ENCODE peak calls at places on chromosome 12, in eight cellular contexts. F is K562, S is choroid plexus epithelial cell, J is HepG2, U is ovary, R is lung, N is Caco-2, V is mammary epithelial cell. I is an unnamed sample.

GRCh38 chr12:6435941-6436715 is 8.6 kb upstream of the CD27 start:
- DNase-seq in U (peak), N (no peak), R (no peak), V (no peak), J (no peak), S (no peak), F (no peak), I (no peak)

GRCh38 chr12:81759215-81759991 is at the start of gene PPFIA2:
- DNase-seq in U (peak), S (peak), F (no peak), R (no peak), V (no peak), J (no peak), N (no peak), I (no peak)

GRCh38 chr12:124428136-124428791 is 133.4 kb downstream of the RFLNA start:
- DNase-seq in R (no peak), S (peak), N (no peak), J (no peak), F (no peak), U (peak), V (no peak), I (no peak)

GRCh38 chr12:2064078-2064507 is 11.3 kb downstream of the CACNA1C start:
- DNase-seq in R (no peak), U (no peak), F (peak), V (peak), S (peak), N (no peak), J (no peak), I (peak)

GRCh38 chr12:92539966-92540791 is 162.6 kb upstream of the PLEKHG7 start:
- DNase-seq in N (no peak), R (no peak), J (no peak), S (no peak), U (no peak), F (no peak), V (no peak), I (no peak)

GRCh38 chr12:125134576-125134975 is 69.3 kb downstream of the AACS start:
- DNase-seq in F (no peak), U (no peak), R (no peak), N (no peak), S (no peak), J (no peak), V (no peak), I (no peak)

GRCh38 chr12:93089805-93090569 is 160.9 kb upstream of the EEA1 start:
- DNase-seq in R (no peak), V (peak), J (no peak), S (peak), F (peak), U (no peak), N (peak), I (peak)

GRCh38 chr12:130286041-130286440 is 51.6 kb upstream of the PIWIL1 start:
- DNase-seq in F (peak), N (no peak), R (no peak), J (peak), V (no peak), S (no peak), U (no peak), I (no peak)

GRCh38 chr12:101782544-101782855 is 43.2 kb upstream of the SYCP3 start:
- DNase-seq in J (no peak), V (no peak), U (no peak), R (no peak), S (peak), F (no peak), N (no peak), I (no peak)

GRCh38 chr12:39112064-39112463 is 206.7 kb upstream of the CPNE8 start:
- DNase-seq in R (no peak), U (no peak), J (no peak), N (no peak), S (no peak), V (no peak), F (no peak), I (no peak)

GRCh38 chr12:96249196-96250118 is 55.3 kb downstream of the ELK3 start:
- DNase-seq in S (peak), R (no peak), V (no peak), U (no peak), J (no peak), N (no peak), F (no peak), I (no peak)

GRCh38 chr12:6903712-6904111 is 910 bp upstream of the LRRC23 start:
- DNase-seq in F (no peak), N (no peak), V (no peak), U (no peak), R (no peak), S (no peak), J (no peak), I (no peak)

GRCh38 chr12:124742111-124742510 is 121.6 kb downstream of the SCARB1 start:
- DNase-seq in F (no peak), J (no peak), S (no peak), N (no peak), R (no peak), V (no peak), U (no peak), I (no peak)

GRCh38 chr12:69026341-69026740 is 93.4 kb upstream of the CPM start:
- DNase-seq in J (no peak), V (no peak), S (no peak), U (no peak), N (no peak), F (no peak), R (no peak), I (no peak)

GRCh38 chr12:123807670-123808069 is 45.6 kb downstream of the DNAH10 start:
- DNase-seq in R (no peak), V (no peak), S (peak), N (no peak), F (no peak), U (no peak), J (no peak), I (no peak)

GRCh38 chr12:95790025-95790911 is at the start of gene NTN4:
- DNase-seq in F (no peak), U (peak), J (no peak), S (peak), V (peak), R (peak), N (peak), I (no peak)

GRCh38 chr12:111685322-111685810 is 390 bp downstream of the BRAP start:
- DNase-seq in S (no peak), R (no peak), N (no peak), J (peak), U (no peak), V (peak), F (peak), I (no peak)

GRCh38 chr12:93892431-93893210 is 215.4 kb downstream of the CRADD start:
- DNase-seq in J (no peak), N (no peak), F (no peak), S (no peak), V (no peak), R (no peak), U (peak), I (no peak)

GRCh38 chr12:13250416-13250815 is 53.9 kb downstream of the EMP1 start:
- DNase-seq in J (no peak), V (peak), N (no peak), F (no peak), S (peak), U (no peak), R (no peak), I (no peak)

GRCh38 chr12:44441155-44441554 is 435.0 kb downstream of the NELL2 start:
- DNase-seq in U (no peak), R (no peak), S (no peak), F (no peak), J (no peak), N (no peak), V (no peak), I (no peak)

GRCh38 chr12:95815635-95816212 is 25.2 kb upstream of the NTN4 start:
- DNase-seq in F (peak), R (no peak), S (peak), U (no peak), N (no peak), V (peak), J (peak), I (no peak)

GRCh38 chr12:57173089-57173488 is 25.7 kb upstream of the LRP1-AS start:
- DNase-seq in S (no peak), U (peak), N (peak), F (peak), R (no peak), V (no peak), J (peak), I (no peak)

GRCh38 chr12:58930770-58931324 is 10.5 kb upstream of the LRIG3 start:
- DNase-seq in J (no peak), S (peak), N (no peak), R (no peak), F (no peak), V (no peak), U (no peak), I (no peak)

GRCh38 chr12:123532808-123533649 is 490 bp downstream of the RILPL1 start:
- DNase-seq in F (peak), S (peak), U (peak), J (peak), N (peak), V (peak), R (peak), I (no peak)

GRCh38 chr12:119036878-119037493 is 55.6 kb downstream of the SRRM4 start:
- DNase-seq in U (no peak), J (peak), F (peak), V (no peak), S (peak), N (peak), R (no peak), I (no peak)

GRCh38 chr12:92602476-92602875 is 100.3 kb upstream of the PLEKHG7 start:
- DNase-seq in S (peak), J (no peak), F (no peak), U (no peak), R (no peak), N (peak), V (peak), I (no peak)

GRCh38 chr12:7647071-7647470 is 18.6 kb downstream of the APOBEC1 start:
- DNase-seq in N (no peak), F (no peak), R (no peak), V (no peak), U (no peak), S (no peak), J (no peak), I (no peak)

GRCh38 chr12:116783503-116784237 is 45.6 kb downstream of the RNFT2 start:
- DNase-seq in S (no peak), V (no peak), N (no peak), R (peak), U (no peak), F (no peak), J (no peak), I (no peak)

GRCh38 chr12:120194534-120195395 is at the start of gene GCN1:
- DNase-seq in R (peak), S (peak), J (peak), F (peak), V (peak), U (peak), N (peak), I (no peak)

GRCh38 chr12:78863482-78864427 is 819 bp upstream of the SYT1 start:
- DNase-seq in F (no peak), V (peak), U (peak), N (peak), J (no peak), R (peak), S (peak), I (peak)

GRCh38 chr12:113961921-113962710 is 4.0 kb downstream of the RBM19 start:
- DNase-seq in U (no peak), S (peak), V (peak), J (peak), F (no peak), R (no peak), N (no peak), I (peak)

GRCh38 chr12:123150804-123151678 is at the start of gene PITPNM2:
- DNase-seq in U (peak), J (no peak), N (peak), R (no peak), S (peak), V (peak), F (peak), I (no peak)

GRCh38 chr12:1913377-1914115 is 4.9 kb downstream of the CACNA2D4 start:
- DNase-seq in J (no peak), V (no peak), N (no peak), F (peak), S (no peak), U (peak), R (peak), I (no peak)

GRCh38 chr12:41486718-41487117 is 298.6 kb downstream of the PDZRN4 start:
- DNase-seq in N (no peak), V (peak), R (no peak), J (no peak), S (peak), U (no peak), F (no peak), I (no peak)

GRCh38 chr12:95710386-95710785 is 80.2 kb downstream of the NTN4 start:
- DNase-seq in S (no peak), V (peak), J (no peak), U (no peak), N (no peak), R (no peak), F (no peak), I (no peak)

GRCh38 chr12:126545411-126545810 is 1480.2 kb downstream of the AACS start:
- DNase-seq in U (no peak), S (no peak), V (no peak), J (no peak), N (no peak), R (no peak), F (no peak), I (no peak)

GRCh38 chr12:34406228-34406995 is 384.1 kb downstream of the ALG10 start:
- DNase-seq in U (peak), R (no peak), J (no peak), S (no peak), F (no peak), N (no peak), V (no peak), I (no peak)

GRCh38 chr12:28367993-28368392 is 177.7 kb downstream of the CCDC91 start:
- DNase-seq in J (no peak), N (no peak), S (no peak), V (no peak), R (no peak), U (no peak), F (no peak), I (no peak)
- H3K4me3 ChIP-seq in J (no peak), N (no peak), S (no peak), V (no peak), R (no peak), U (no peak), F (no peak), I (no peak)

GRCh38 chr12:50174971-50175715 is 8.0 kb upstream of the CERS5 start:
- DNase-seq in V (no peak), J (peak), R (peak), U (no peak), N (peak), S (peak), F (peak), I (no peak)

DNA sequence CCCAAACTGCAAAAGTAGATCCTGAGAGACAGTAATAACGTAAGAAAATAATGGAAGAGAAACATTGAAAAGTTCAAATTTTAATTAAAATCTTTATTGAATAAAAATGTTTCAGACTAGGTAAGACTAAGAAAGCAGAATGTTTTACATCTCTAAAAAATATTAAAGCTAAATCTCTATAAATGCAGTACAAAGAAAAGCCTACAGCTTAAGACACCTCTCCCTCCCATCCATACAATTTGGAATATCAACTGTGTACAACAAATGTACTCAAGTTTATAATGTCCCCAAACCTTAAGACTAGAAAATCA is 8.5 kb upstream of the CERS5 start:
- DNase-seq in J (no peak), U (no peak), S (no peak), R (no peak), F (no peak), V (no peak), N (no peak), I (no peak)
- TF ChIP-seq CTCF in J (no peak), U (no peak), S (no peak), R (no peak), F (no peak), V (no peak), N (no peak), I (no peak)

GRCh38 chr12:83313827-83314226 is 627.1 kb downstream of the TMTC2 start:
- DNase-seq in J (no peak), F (no peak), N (no peak), V (no peak), R (no peak), S (no peak), U (no peak), I (no peak)
- H3K4me3 ChIP-seq in J (no peak), F (no peak), N (no peak), V (no peak), R (no peak), S (no peak), U (no peak), I (no peak)

DNA sequence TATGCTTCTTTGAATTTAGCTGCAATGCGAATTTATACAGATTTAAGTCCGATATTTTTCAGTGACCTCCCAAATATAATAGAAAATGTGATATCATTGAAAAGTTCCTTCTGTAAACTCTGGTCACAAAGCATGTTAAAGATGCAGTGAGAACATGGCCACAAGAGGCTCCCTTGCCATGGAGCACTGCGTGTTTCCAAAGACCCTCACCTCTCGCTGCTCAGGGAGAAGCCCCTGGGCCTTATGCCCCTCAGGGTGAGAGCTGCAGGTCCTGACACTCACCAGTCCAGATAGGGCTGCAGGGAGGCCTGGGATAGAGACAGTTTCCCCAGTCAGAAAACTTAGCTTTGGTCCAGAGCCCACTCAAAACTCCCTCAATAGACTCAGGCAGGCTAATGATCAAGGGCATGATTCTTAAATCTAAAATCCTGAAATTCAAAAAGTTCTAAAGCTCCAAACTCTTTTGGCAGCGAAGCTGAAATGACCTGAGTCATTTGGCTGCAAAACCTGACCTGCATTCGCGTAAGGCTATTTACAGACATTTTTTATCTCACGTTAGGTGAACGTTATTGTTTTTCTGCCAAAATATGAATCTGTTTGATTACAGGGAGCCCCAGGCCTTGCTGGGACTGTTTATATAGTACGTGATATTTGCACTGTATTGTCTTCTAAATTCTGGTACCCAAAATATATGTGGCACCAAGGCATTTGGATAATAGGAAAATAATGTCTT is 67.8 kb downstream of the CAPZA3 start:
- DNase-seq in U (no peak), N (no peak), J (no peak), S (no peak), R (no peak), F (no peak), V (no peak), I (no peak)
- TF ChIP-seq CTCF in U (no peak), N (peak), J (peak), S (peak), R (no peak), F (peak), V (no peak), I (no peak)

GRCh38 chr12:52469853-52470252 is 3.8 kb downstream of the KRT6C start:
- DNase-seq in U (no peak), V (no peak), R (no peak), F (no peak), N (no peak), J (no peak), S (no peak), I (no peak)

GRCh38 chr12:52477651-52478050 is 4.0 kb upstream of the KRT6C start:
- DNase-seq in V (no peak), N (no peak), U (no peak), J (no peak), R (no peak), S (no peak), F (no peak), I (no peak)

GRCh38 chr12:52473738-52474137 is at the start of gene KRT6C:
- DNase-seq in F (no peak), N (no peak), S (peak), U (no peak), V (peak), J (no peak), R (no peak), I (no peak)

GRCh38 chr12:52480073-52480472 is 6.5 kb upstream of the KRT6C start:
- DNase-seq in R (no peak), F (no peak), J (no peak), N (no peak), V (no peak), S (no peak), U (no peak), I (no peak)

GRCh38 chr12:52474212-52474611 is 607 bp upstream of the KRT6C start:
- DNase-seq in S (no peak), F (no peak), N (no peak), J (no peak), U (no peak), V (no peak), R (no peak), I (no peak)
- H3K4me3 ChIP-seq in S (no peak), F (no peak), N (no peak), J (no peak), U (no peak), V (no peak), R (no peak), I (no peak)

GRCh38 chr12:49342066-49342913 is 4.4 kb upstream of the DNAJC22 start:
- DNase-seq in V (peak), N (peak), S (peak), R (peak), U (peak), F (peak), J (peak), I (peak)
- TF ChIP-seq CTCF in V (peak), N (peak), S (peak), R (peak), U (peak), F (peak), J (peak), I (peak)

GRCh38 chr12:106582264-106582591 is 576 bp upstream of the RFX4 start:
- DNase-seq in R (no peak), V (no peak), U (no peak), S (no peak), J (no peak), N (no peak), F (no peak), I (no peak)
- H3K4me3 ChIP-seq in R (no peak), V (no peak), U (no peak), S (no peak), J (no peak), N (no peak), F (no peak), I (no peak)

I was measured in GM12864.